ENCODE peak calls at places on chromosomes 11 and 22, in nine cellular contexts. X is tibial artery, Q is aorta, D is right lobe of liver, Z is MM.1S, L is kidney, U is esophagus squamous epithelium, F is uterus, J is lower lobe of right lung. A is an unnamed sample.
A peak's percentile ranks its signal among the peaks of the same experiment; 100 is the strongest.

GRCh38 chr11:64851831-64852337 is 7.4 kb upstream of the CDC42BPG start:
- DNase-seq in X (no peak), Q (no peak), D (no peak), Z (peak; percentile 83), L (peak; percentile 73), U (no peak), F (no peak), J (no peak), A (no peak)

GRCh38 chr22:41746563-41747400 is 47.5 kb downstream of the MEI1 start:
- DNase-seq in X (peak; percentile 77), Q (peak; percentile 79), D (peak; percentile 72), Z (peak; percentile 76), L (peak; percentile 83), U (no peak), F (peak; percentile 46), J (peak; percentile 73), A (no peak)

GRCh38 chr11:24932110-24933000 is 435.5 kb downstream of the LUZP2 start:
- DNase-seq in X (no peak), Q (no peak), D (no peak), Z (no peak), L (no peak), U (no peak), F (no peak), J (no peak), A (no peak)

GRCh38 chr11:45930031-45930794 is 7.8 kb downstream of the LARGE2 start:
- DNase-seq in X (peak; percentile 67), Q (peak; percentile 72), D (peak; percentile 60), Z (peak; percentile 83), L (peak; percentile 87), U (peak; percentile 42), F (no peak), J (peak; percentile 74), A (peak; percentile 93)

GRCh38 chr11:120124355-120124754 is 13.6 kb downstream of the TRIM29 start:
- DNase-seq in X (no peak), Q (no peak), D (no peak), Z (no peak), L (no peak), U (no peak), F (no peak), J (no peak), A (no peak)

GRCh38 chr11:70628881-70629844 is 230.8 kb downstream of the CTTN start:
- DNase-seq in X (no peak), Q (no peak), D (no peak), Z (no peak), L (no peak), U (no peak), F (no peak), J (peak; percentile 77), A (no peak)

GRCh38 chr11:119729581-119730346 is 764 bp upstream of the NECTIN1 start:
- DNase-seq in X (peak; percentile 79), Q (peak; percentile 88), D (peak; percentile 69), Z (no peak), L (peak; percentile 91), U (no peak), F (peak; percentile 62), J (peak; percentile 78), A (no peak)

GRCh38 chr11:62602141-62603071 is 741 bp upstream of the MTA2 start:
- DNase-seq in X (peak; percentile 89), Q (peak; percentile 89), D (peak; percentile 73), Z (no peak), L (peak; percentile 93), U (no peak), F (peak; percentile 67), J (peak; percentile 78), A (no peak)

GRCh38 chr22:45248832-45249561 is 8.3 kb upstream of the KIAA0930 start:
- DNase-seq in X (no peak), Q (no peak), D (peak; percentile 92), Z (peak; percentile 93), L (peak; percentile 45), U (no peak), F (no peak), J (no peak), A (no peak)
- H3K27ac ChIP-seq in X (no peak overlapping the region), Q (no peak overlapping the region), D (peak overlapping the region; percentile 97), Z (peak overlapping the region; percentile 79), L (no peak overlapping the region), U (peak overlapping the region; percentile 73), F (no peak overlapping the region), J (no peak overlapping the region), A (no peak overlapping the region)

DNA sequence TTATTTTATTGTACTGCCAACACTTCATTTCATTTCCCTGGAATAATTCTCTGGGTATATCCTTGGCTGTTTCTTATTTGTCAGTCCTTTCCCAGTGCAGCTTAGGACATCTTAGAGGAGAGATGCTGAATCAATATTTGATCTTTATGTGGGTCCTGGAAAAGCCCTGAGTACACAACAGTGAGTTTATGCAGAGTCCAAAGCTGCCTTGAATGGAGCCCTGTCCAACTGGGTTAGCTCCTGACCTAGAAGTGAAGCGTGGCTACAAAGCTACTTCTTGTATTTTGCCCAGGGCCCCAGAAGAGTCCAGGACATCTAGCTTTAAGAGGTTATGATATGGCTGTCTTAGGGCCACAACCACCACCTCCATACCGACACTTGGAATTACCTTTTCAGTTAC is 378.0 kb upstream of the FAT3 start:
- DNase-seq in X (no peak), Q (no peak), D (no peak), Z (no peak), L (no peak), U (no peak), F (no peak), J (no peak), A (no peak)
- H3K9me3 ChIP-seq in X (no peaks in the 10 kb centered on the region), Q (no peaks in the 10 kb centered on the region), D (no peaks in the 10 kb centered on the region), Z (no peaks in the 10 kb centered on the region), L (no peaks in the 10 kb centered on the region), U (no peaks in the 10 kb centered on the region), F (no peaks in the 10 kb centered on the region), J (no peaks in the 10 kb centered on the region), A (no peaks in the 10 kb centered on the region)

GRCh38 chr11:35933572-35933925 is 10.3 kb upstream of the LDLRAD3 start:
- DNase-seq in X (no peak), Q (no peak), D (no peak), Z (no peak), L (no peak), U (no peak), F (no peak), J (no peak), A (no peak)

GRCh38 chr11:35932121-35932520 is 11.7 kb upstream of the LDLRAD3 start:
- DNase-seq in X (no peak), Q (no peak), D (no peak), Z (no peak), L (no peak), U (no peak), F (no peak), J (no peak), A (no peak)

GRCh38 chr11:35930466-35930865 is 13.4 kb upstream of the LDLRAD3 start:
- DNase-seq in X (no peak), Q (no peak), D (no peak), Z (no peak), L (no peak), U (no peak), F (no peak), J (no peak), A (no peak)

GRCh38 chr11:35934981-35935380 is 8.9 kb upstream of the LDLRAD3 start:
- DNase-seq in X (no peak), Q (no peak), D (no peak), Z (no peak), L (no peak), U (no peak), F (no peak), J (no peak), A (no peak)

DNA sequence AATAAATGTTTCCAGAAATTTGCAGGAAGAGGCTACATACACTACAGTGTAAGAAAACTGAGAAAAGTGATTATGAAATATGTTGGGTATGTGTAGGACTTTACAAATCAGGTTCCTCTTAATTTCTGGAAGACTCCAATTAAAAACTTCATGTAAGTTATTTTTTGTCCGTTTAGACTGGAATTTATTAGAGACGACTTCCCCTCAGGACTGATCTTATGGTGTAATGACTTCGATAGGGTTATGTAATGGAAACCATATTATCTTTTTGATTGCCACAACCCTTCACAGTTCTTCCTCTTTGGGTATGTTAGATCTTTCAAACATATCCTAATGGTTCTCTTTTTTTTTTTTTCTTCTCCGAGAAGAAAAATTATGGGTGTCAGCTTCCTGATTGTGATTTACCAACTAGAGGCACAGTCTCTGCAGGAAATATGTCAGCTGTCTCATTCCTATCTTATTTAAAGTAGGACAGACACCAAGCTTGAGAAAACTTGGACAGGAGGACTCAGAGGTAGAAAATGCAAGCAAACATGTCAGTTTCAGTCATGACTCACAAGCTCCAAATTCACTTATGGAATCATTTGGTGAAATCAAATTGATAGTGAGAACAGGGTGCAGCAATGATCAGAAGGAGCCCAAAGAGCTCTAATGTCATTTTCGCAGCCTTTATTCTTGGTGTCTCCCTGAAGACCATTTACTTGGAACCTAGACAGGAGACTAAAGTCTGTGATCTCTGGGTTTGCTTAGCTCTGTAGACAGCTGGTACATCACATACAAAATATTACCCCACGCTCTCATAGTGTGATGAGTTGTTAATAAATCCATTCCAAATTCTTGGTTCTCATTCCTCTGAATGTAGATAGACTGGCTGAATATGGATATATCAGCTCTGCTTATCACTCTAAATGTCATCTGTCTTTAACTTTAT is 11.0 kb upstream of the LDLRAD3 start:
- DNase-seq in X (no peak), Q (no peak), D (no peak), Z (no peak), L (no peak), U (no peak), F (no peak), J (no peak), A (no peak)
- H3K27ac ChIP-seq in X (no peak overlapping the region), Q (no peak overlapping the region), D (no peak overlapping the region), Z (no peak overlapping the region), L (no peak overlapping the region), U (no peak overlapping the region), F (no peak overlapping the region), J (no peak overlapping the region), A (no peak overlapping the region)

GRCh38 chr22:48340191-48340590 is 1487.5 kb downstream of the BRD1 start:
- DNase-seq in X (no peak), Q (peak; percentile 56), D (peak; percentile 20), Z (no peak), L (peak; percentile 60), U (no peak), F (no peak), J (peak; percentile 31), A (no peak)

GRCh38 chr22:48338793-48339705 is 1488.6 kb downstream of the BRD1 start:
- DNase-seq in X (no peak), Q (peak; percentile 44), D (peak; percentile 34), Z (no peak), L (peak; percentile 41), U (no peak), F (no peak), J (peak; percentile 24), A (no peak)

GRCh38 chr22:48342016-48342415 is 1485.7 kb downstream of the BRD1 start:
- DNase-seq in X (no peak), Q (peak; percentile 42), D (peak; percentile 45), Z (no peak), L (peak; percentile 49), U (no peak), F (no peak), J (peak; percentile 34), A (no peak)

GRCh38 chr22:48342732-48343131 is 1484.9 kb downstream of the BRD1 start:
- DNase-seq in X (no peak), Q (peak; percentile 38), D (peak; percentile 27), Z (no peak), L (peak; percentile 51), U (no peak), F (no peak), J (no peak), A (no peak)

DNA sequence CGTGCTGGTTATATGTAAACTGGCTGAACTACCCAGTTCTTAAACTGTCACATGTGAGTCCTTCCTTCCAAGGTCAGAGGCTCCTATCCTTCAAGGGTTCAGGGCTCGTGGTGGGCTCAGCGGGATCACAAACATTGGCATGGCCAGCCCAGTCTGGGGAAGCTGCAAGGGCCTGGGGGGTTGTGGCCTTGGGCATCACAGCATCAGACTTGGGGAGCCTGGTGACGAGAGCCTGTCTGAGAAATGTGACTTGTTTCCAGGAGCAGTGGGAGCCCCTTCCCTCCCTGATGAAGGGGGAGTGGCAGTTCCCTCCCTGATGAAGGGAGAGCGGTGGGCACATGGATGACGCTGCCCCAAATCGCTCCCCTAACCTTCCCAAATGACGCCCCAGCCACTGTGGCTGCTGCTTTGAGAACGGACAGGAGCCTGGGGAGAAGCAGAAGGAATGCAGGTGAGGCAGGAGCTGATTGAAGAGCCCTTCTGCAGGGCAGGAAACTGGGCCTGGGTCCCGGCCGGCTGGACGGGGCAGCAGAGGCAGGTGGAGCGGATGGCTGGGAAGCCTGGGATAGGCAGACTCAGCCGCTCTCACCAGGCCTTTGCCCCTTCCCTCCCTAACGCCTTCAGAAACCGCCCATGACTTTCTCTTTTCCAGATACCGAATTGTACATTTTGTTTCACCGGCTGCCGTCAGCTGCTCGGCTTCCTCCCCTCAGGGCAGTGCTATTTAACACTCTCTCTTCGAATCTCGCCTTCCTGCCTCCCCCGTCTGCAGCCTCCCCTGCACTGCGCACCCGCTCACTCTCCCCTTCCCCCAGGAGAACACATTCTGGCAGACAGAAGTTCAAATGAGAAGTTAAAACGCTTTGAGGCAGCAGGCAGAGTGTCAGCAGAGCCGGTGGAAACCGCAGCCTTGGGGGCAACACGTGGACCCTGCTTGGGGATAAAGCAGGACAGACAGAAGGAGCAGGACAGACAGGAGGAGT is 1486.7 kb downstream of the BRD1 start:
- DNase-seq in X (no peak), Q (peak; percentile 72), D (peak; percentile 36), Z (peak; percentile 21), L (peak; percentile 40), U (no peak), F (no peak), J (peak; percentile 24), A (no peak)
- H3K9me3 ChIP-seq in X (no peaks in the 10 kb centered on the region), Q (no peaks in the 10 kb centered on the region), D (no peaks in the 10 kb centered on the region), Z (no peaks in the 10 kb centered on the region), L (no peaks in the 10 kb centered on the region), U (no peaks in the 10 kb centered on the region), F (no peaks in the 10 kb centered on the region), J (no peaks in the 10 kb centered on the region), A (no peaks in the 10 kb centered on the region)